ENCODE peak calls at places on chromosomes 4 and X, in four cellular contexts. T is choroid plexus epithelial cell; D is bronchial epithelial cell; L is CD8-positive, alpha-beta memory T cell. I is an unnamed sample.

GRCh38 chrX:148878371-148878770 is 378.0 kb downstream of the AFF2 start:
- DNase-seq in L (no peak), T (peak; percentile 58), D (peak; percentile 68), I (peak; percentile 59)

GRCh38 chr4:90317785-90318184 is 190.6 kb downstream of the CCSER1 start:
- DNase-seq in T (peak; percentile 97), D (peak; percentile 67), L (no peak), I (peak; percentile 48)

GRCh38 chr4:117702353-117702752 is 331.9 kb upstream of the NDST3 start:
- DNase-seq in L (no peak), D (no peak), T (no peak), I (no peak)

GRCh38 chr4:844752-845232 is 18.9 kb upstream of the CPLX1 start:
- DNase-seq in L (no peak), T (no peak), D (no peak), I (no peak)

GRCh38 chrX:49003696-49004095 is 1.6 kb upstream of the GRIPAP1 start:
- DNase-seq in D (peak; percentile 1), L (no peak), T (no peak), I (peak; percentile 4)

GRCh38 chr4:11843927-11844326 is 415.2 kb upstream of the HS3ST1 start:
- DNase-seq in T (no peak), L (no peak), D (no peak), I (no peak)

GRCh38 chr4:118718511-118719170 is 33.4 kb downstream of the METTL14 start:
- DNase-seq in L (no peak), D (peak; percentile 91), T (no peak), I (peak; percentile 82)

GRCh38 chr4:14726441-14727405 is 275.6 kb upstream of the CPEB2 start:
- DNase-seq in L (no peak), T (peak; percentile 88), D (peak; percentile 95), I (peak; percentile 96)

GRCh38 chr4:105710678-105711077 is 2.1 kb downstream of the GSTCD start:
- DNase-seq in D (no peak), L (no peak), T (no peak), I (peak; percentile 13)

GRCh38 chrX:12065251-12065650 is 73.0 kb upstream of the FRMPD4 start:
- DNase-seq in D (peak; percentile 36), T (peak; percentile 35), L (no peak), I (peak; percentile 59)

GRCh38 chrX:106894978-106895452 is 8.1 kb downstream of the RIPPLY1 start:
- DNase-seq in T (peak; percentile 72), D (peak; percentile 77), L (no peak), I (peak; percentile 73)

GRCh38 chr4:139633661-139634060 is 32.0 kb upstream of the MGST2 start:
- DNase-seq in L (no peak), T (peak; percentile 66), D (peak; percentile 33), I (peak; percentile 42)

GRCh38 chr4:173334891-173335754 is 965 bp upstream of the HMGB2 start:
- DNase-seq in T (peak; percentile 71), D (peak; percentile 79), L (peak; percentile 13), I (peak; percentile 84)

GRCh38 chr4:67103001-67103737 is 442.1 kb downstream of the CENPC start:
- DNase-seq in D (no peak), T (no peak), L (no peak), I (no peak)

GRCh38 chr4:97778174-97778573 is 365.1 kb downstream of the STPG2 start:
- DNase-seq in T (no peak), D (no peak), L (no peak), I (no peak)

GRCh38 chr4:1720163-1720983 is 750 bp downstream of the TMEM129 start:
- DNase-seq in T (peak; percentile 57), D (no peak), L (peak; percentile 35), I (peak; percentile 30)

GRCh38 chrX:121958886-121959285 is 911.5 kb downstream of the GLUD2 start:
- DNase-seq in L (no peak), D (peak; percentile 65), T (peak; percentile 23), I (peak; percentile 46)

GRCh38 chr4:161003418-161004057 is 1160.3 kb downstream of the FSTL5 start:
- DNase-seq in D (no peak), L (no peak), T (no peak), I (no peak)

GRCh38 chr4:16387448-16387847 is 161.2 kb upstream of the TAPT1 start:
- DNase-seq in T (no peak), D (no peak), L (no peak), I (no peak)

GRCh38 chrX:134936542-134936941 is 54.2 kb upstream of the SMIM10 start:
- DNase-seq in D (peak; percentile 63), T (peak; percentile 71), L (no peak), I (peak; percentile 61)

GRCh38 chrX:49001521-49002090 is 458 bp downstream of the GRIPAP1 start:
- DNase-seq in D (peak; percentile 41), L (peak; percentile 49), T (peak; percentile 41), I (peak; percentile 49)

GRCh38 chr4:173538148-173538902 is 8.3 kb upstream of the HAND2 start:
- DNase-seq in T (no peak), L (no peak), D (no peak), I (no peak)

GRCh38 chrX:12975670-12975965 is 708 bp downstream of the TMSB4X start:
- DNase-seq in D (no peak), T (no peak), L (no peak), I (no peak)

GRCh38 chrX:7077910-7078245 is 69.6 kb upstream of the STS start:
- DNase-seq in T (no peak), D (no peak), L (no peak), I (no peak)
- H3K4me3 ChIP-seq in T (no peak overlapping the region), D (no peak overlapping the region), L (no peak overlapping the region), I (no peak overlapping the region)

DNA sequence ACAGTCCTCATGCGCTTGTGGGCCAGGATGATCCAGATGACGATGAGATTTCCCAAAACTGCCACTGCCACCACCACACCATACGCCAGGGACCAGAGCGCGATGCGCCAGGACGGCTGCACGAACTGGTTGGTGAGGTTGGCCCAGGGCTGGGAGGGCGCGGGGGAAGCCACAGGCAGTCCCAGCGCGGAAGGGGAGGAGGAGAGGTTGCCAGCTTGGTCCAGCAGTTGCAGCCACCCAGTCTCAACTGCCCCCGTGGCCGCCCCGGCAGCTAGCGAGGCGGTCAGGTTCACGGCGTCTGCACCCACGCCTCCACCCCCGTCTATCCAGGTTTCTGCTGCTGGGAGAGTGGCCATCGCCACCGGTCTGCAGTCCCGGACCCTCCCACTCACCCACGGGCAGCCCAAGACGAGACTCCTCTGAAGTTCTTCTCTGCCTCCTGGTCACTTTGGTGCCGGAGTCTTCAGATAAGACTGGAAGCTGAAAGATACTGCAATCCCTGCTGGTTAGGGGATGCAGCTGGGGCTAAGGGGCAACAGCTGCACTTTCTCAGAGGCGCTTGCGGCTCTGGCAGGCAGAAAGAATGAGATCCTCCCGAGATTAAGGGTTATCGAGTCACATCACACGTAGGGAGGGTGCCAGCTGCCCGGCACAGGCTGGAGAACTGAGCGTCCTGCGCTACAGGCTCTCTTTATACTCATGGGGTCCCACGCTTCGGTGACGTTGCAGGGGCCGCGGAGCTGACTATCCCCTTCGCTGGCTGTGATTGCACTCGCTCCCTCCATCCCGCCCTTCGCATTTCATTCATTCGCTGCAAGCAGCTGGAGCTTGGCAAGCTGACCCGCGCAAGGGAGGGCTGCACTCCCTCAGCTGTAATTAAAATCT is at the start of gene TACR3:
- DNase-seq in L (no peak), D (no peak), T (no peak), I (peak; percentile 9)
- H3K4me3 ChIP-seq in L (no peak within 1 kb of the TSS), D (no peak within 1 kb of the TSS), T (no peak within 1 kb of the TSS), I (peak within 1 kb of the TSS; percentile 25)

GRCh38 chrX:136712631-136713030 is 64.7 kb downstream of the CD40LG start:
- DNase-seq in L (no peak), T (peak; percentile 23), D (no peak), I (no peak)
- H3K4me3 ChIP-seq in L (no peak overlapping the region), T (no peak overlapping the region), D (no peak overlapping the region), I (no peak overlapping the region)

GRCh38 chr4:153788419-153789276 is at the start of gene SFRP2:
- DNase-seq in L (no peak), T (no peak), D (no peak), I (peak; percentile 7)
- H3K4me3 ChIP-seq in L (no peak within 1 kb of the TSS), T (no peak within 1 kb of the TSS), D (no peak within 1 kb of the TSS), I (no peak within 1 kb of the TSS)

GRCh38 chr4:41363384-41363981 is 106.8 kb downstream of the UCHL1 start:
- DNase-seq in T (peak; percentile 22), L (no peak), D (peak; percentile 64), I (peak; percentile 43)
- H3K4me3 ChIP-seq in T (no peak overlapping the region), L (no peak overlapping the region), D (no peak overlapping the region), I (no peak overlapping the region)

GRCh38 chrX:19687395-19687794 is 172.1 kb upstream of the MAP3K15 start:
- DNase-seq in D (no peak), T (no peak), L (no peak), I (no peak)

GRCh38 chrX:19684265-19684664 is 169.0 kb upstream of the MAP3K15 start:
- DNase-seq in T (no peak), D (no peak), L (no peak), I (no peak)

GRCh38 chrX:19688426-19688825 is 173.1 kb upstream of the MAP3K15 start:
- DNase-seq in L (no peak), T (no peak), D (no peak), I (no peak)

GRCh38 chrX:19689170-19689814 is 174.0 kb upstream of the MAP3K15 start:
- DNase-seq in D (no peak), L (no peak), T (no peak), I (no peak)

GRCh38 chrX:19686876-19687275 is 171.6 kb upstream of the MAP3K15 start:
- DNase-seq in T (no peak), L (no peak), D (no peak), I (no peak)
- H3K4me3 ChIP-seq in T (no peak overlapping the region), L (no peak overlapping the region), D (no peak overlapping the region), I (no peak overlapping the region)

DNA sequence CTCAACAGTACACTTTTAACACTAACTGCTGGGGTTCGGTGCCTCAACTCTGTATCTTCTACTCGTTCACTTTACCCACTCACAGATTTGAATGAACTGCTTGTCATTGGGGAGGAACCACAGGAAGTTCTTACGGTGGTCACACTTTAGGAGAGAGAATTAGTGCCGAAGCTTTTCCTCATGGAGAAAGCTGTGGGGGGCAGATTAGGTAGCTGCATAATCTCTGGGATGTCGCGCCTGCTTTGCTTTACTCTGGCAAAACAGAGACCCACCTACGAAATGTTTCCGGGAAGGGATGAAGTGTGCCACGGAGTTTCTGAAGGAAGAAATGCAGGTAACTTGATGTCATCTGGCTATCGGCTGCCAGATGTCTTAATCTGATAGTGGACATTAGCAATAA is 949.7 kb upstream of the TENM3 start:
- DNase-seq in D (no peak), T (no peak), L (no peak), I (no peak)
- H3K4me3 ChIP-seq in D (no peak overlapping the region), T (no peak overlapping the region), L (no peak overlapping the region), I (no peak overlapping the region)

GRCh38 chr4:123785515-123785914 is 388.9 kb downstream of the SPRY1 start:
- DNase-seq in D (peak; percentile 50), L (no peak), T (peak; percentile 83), I (peak; percentile 84)
- H3K4me3 ChIP-seq in D (no peak overlapping the region), L (no peak overlapping the region), T (no peak overlapping the region), I (no peak overlapping the region)

DNA sequence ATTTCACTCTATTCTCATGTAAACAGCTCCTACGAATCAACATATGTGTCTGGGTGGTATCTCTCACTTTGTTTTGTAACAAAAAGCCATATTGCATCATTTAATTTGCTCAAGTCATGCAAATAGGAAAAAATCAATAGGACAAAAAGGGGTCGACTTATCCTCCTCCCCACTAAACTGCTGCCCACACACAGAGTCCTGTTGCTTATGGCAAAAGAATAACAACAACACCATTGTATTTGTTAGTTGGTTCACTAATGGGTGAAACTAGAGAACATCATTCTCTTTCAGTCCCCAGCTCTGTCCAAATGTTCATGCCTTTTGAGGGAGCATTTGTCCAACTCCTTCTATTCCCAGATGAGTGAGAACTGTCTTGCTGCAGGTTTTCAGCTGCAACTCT is 2.1 kb downstream of the HHIP start:
- DNase-seq in D (no peak), L (no peak), T (peak; percentile 17), I (no peak)
- H3K4me3 ChIP-seq in D (no peak overlapping the region), L (no peak overlapping the region), T (peak overlapping the region; percentile 70), I (no peak overlapping the region)